ENCODE peak calls at places on chromosomes 13 and 19, in nine cellular contexts. One of them, this sample, is unnamed.
A peak's percentile ranks its signal among the peaks of the same experiment; 100 is the strongest.

GRCh38 chr13:38542601-38543000 is 144.3 kb upstream of the FREM2 start:
- DNase-seq in epithelial cell of proximal tubule: peak; percentile 60
- DNase-seq in K562: no peak
- DNase-seq in neural progenitor cell: no peak
- DNase-seq in NB4: no peak
- DNase-seq in dorsolateral prefrontal cortex: no peak
- DNase-seq in ovary: no peak
- DNase-seq in uterus: no peak
- DNase-seq in thoracic aorta: no peak
- DNase-seq in this sample: no peak

GRCh38 chr13:28753208-28753892 is 34.6 kb upstream of the SLC46A3 start:
- DNase-seq in thoracic aorta: peak; percentile 55
- DNase-seq in NB4: peak; percentile 57
- DNase-seq in ovary: no peak
- DNase-seq in dorsolateral prefrontal cortex: no peak
- DNase-seq in K562: no peak
- DNase-seq in epithelial cell of proximal tubule: peak; percentile 74
- DNase-seq in uterus: no peak
- DNase-seq in neural progenitor cell: no peak
- DNase-seq in this sample: no peak

GRCh38 chr19:14080887-14081796 is 4.4 kb downstream of the C19orf67 start:
- DNase-seq in NB4: peak; percentile 98
- DNase-seq in thoracic aorta: peak; percentile 89
- DNase-seq in ovary: peak; percentile 99
- DNase-seq in K562: peak; percentile 97
- DNase-seq in neural progenitor cell: peak; percentile 99
- DNase-seq in uterus: peak; percentile 100
- DNase-seq in epithelial cell of proximal tubule: peak; percentile 97
- DNase-seq in dorsolateral prefrontal cortex: peak; percentile 98
- DNase-seq in this sample: peak; percentile 99

GRCh38 chr13:60765700-60766411 is 368.8 kb downstream of the TDRD3 start:
- DNase-seq in ovary: no peak
- DNase-seq in epithelial cell of proximal tubule: peak; percentile 58
- DNase-seq in K562: no peak
- DNase-seq in uterus: no peak
- DNase-seq in NB4: no peak
- DNase-seq in thoracic aorta: no peak
- DNase-seq in neural progenitor cell: no peak
- DNase-seq in dorsolateral prefrontal cortex: no peak
- DNase-seq in this sample: no peak

GRCh38 chr19:33803383-33803782 is 6.7 kb downstream of the KCTD15 start:
- DNase-seq in epithelial cell of proximal tubule: no peak
- DNase-seq in neural progenitor cell: no peak
- DNase-seq in uterus: no peak
- DNase-seq in ovary: no peak
- DNase-seq in K562: no peak
- DNase-seq in NB4: no peak
- DNase-seq in dorsolateral prefrontal cortex: no peak
- DNase-seq in thoracic aorta: no peak
- DNase-seq in this sample: no peak

GRCh38 chr19:47044946-47045866 is 3.2 kb downstream of the TMEM160 start:
- DNase-seq in neural progenitor cell: no peak
- DNase-seq in uterus: no peak
- DNase-seq in thoracic aorta: no peak
- DNase-seq in NB4: no peak
- DNase-seq in K562: no peak
- DNase-seq in ovary: no peak
- DNase-seq in dorsolateral prefrontal cortex: no peak
- DNase-seq in epithelial cell of proximal tubule: no peak
- DNase-seq in this sample: no peak

GRCh38 chr13:21739771-21740170 is 68.9 kb downstream of the FGF9 start:
- DNase-seq in epithelial cell of proximal tubule: no peak
- DNase-seq in dorsolateral prefrontal cortex: no peak
- DNase-seq in ovary: no peak
- DNase-seq in K562: no peak
- DNase-seq in NB4: no peak
- DNase-seq in uterus: no peak
- DNase-seq in thoracic aorta: no peak
- DNase-seq in neural progenitor cell: no peak
- DNase-seq in this sample: no peak

GRCh38 chr19:12783849-12784393 is 7.4 kb upstream of the JUNB start:
- DNase-seq in NB4: peak; percentile 23
- DNase-seq in dorsolateral prefrontal cortex: no peak
- DNase-seq in K562: no peak
- DNase-seq in neural progenitor cell: no peak
- DNase-seq in uterus: no peak
- DNase-seq in thoracic aorta: no peak
- DNase-seq in epithelial cell of proximal tubule: no peak
- DNase-seq in ovary: peak; percentile 26
- DNase-seq in this sample: peak; percentile 49

GRCh38 chr19:42290523-42291436 is 11.2 kb upstream of the PRR19 start:
- DNase-seq in epithelial cell of proximal tubule: no peak
- DNase-seq in thoracic aorta: no peak
- DNase-seq in ovary: no peak
- DNase-seq in uterus: peak; percentile 28
- DNase-seq in NB4: peak; percentile 58
- DNase-seq in K562: peak; percentile 28
- DNase-seq in dorsolateral prefrontal cortex: no peak
- DNase-seq in neural progenitor cell: peak; percentile 43
- DNase-seq in this sample: peak; percentile 77

GRCh38 chr19:47407417-47407774 is 11.9 kb downstream of the MEIS3 start:
- DNase-seq in dorsolateral prefrontal cortex: no peak
- DNase-seq in uterus: no peak
- DNase-seq in NB4: peak; percentile 37
- DNase-seq in K562: no peak
- DNase-seq in neural progenitor cell: no peak
- DNase-seq in ovary: no peak
- DNase-seq in thoracic aorta: no peak
- DNase-seq in epithelial cell of proximal tubule: no peak
- DNase-seq in this sample: no peak

GRCh38 chr19:48510421-48511268 is 990 bp downstream of the LMTK3 start:
- DNase-seq in K562: peak; percentile 67
- DNase-seq in neural progenitor cell: peak; percentile 87
- DNase-seq in dorsolateral prefrontal cortex: peak; percentile 90
- DNase-seq in uterus: peak; percentile 65
- DNase-seq in ovary: peak; percentile 57
- DNase-seq in thoracic aorta: no peak
- DNase-seq in NB4: peak; percentile 88
- DNase-seq in epithelial cell of proximal tubule: no peak
- DNase-seq in this sample: peak; percentile 86

GRCh38 chr13:107025991-107026390 is 458.1 kb upstream of the ARGLU1 start:
- DNase-seq in dorsolateral prefrontal cortex: no peak
- DNase-seq in uterus: no peak
- DNase-seq in thoracic aorta: peak; percentile 81
- DNase-seq in neural progenitor cell: no peak
- DNase-seq in NB4: no peak
- DNase-seq in epithelial cell of proximal tubule: peak; percentile 19
- DNase-seq in ovary: no peak
- DNase-seq in K562: no peak
- DNase-seq in this sample: no peak

GRCh38 chr13:93289842-93290241 is 63.2 kb downstream of the GPC6 start:
- DNase-seq in dorsolateral prefrontal cortex: no peak
- DNase-seq in neural progenitor cell: no peak
- DNase-seq in epithelial cell of proximal tubule: peak; percentile 42
- DNase-seq in thoracic aorta: no peak
- DNase-seq in NB4: no peak
- DNase-seq in ovary: no peak
- DNase-seq in K562: no peak
- DNase-seq in uterus: no peak
- DNase-seq in this sample: no peak

GRCh38 chr19:47404334-47405196 is 14.8 kb downstream of the MEIS3 start:
- DNase-seq in neural progenitor cell: no peak
- DNase-seq in uterus: no peak
- DNase-seq in thoracic aorta: no peak
- DNase-seq in K562: no peak
- DNase-seq in epithelial cell of proximal tubule: no peak
- DNase-seq in ovary: no peak
- DNase-seq in NB4: peak; percentile 50
- DNase-seq in dorsolateral prefrontal cortex: no peak
- DNase-seq in this sample: no peak

GRCh38 chr19:38666662-38667448 is 19.4 kb downstream of the ACTN4 start:
- DNase-seq in ovary: no peak
- DNase-seq in dorsolateral prefrontal cortex: no peak
- DNase-seq in K562: no peak
- DNase-seq in NB4: peak; percentile 54
- DNase-seq in neural progenitor cell: peak; percentile 58
- DNase-seq in uterus: no peak
- DNase-seq in epithelial cell of proximal tubule: no peak
- DNase-seq in thoracic aorta: no peak
- DNase-seq in this sample: peak; percentile 52

GRCh38 chr13:45198041-45198440 is 2.8 kb downstream of the KCTD4 start:
- DNase-seq in K562: no peak
- DNase-seq in NB4: no peak
- DNase-seq in neural progenitor cell: no peak
- DNase-seq in thoracic aorta: no peak
- DNase-seq in epithelial cell of proximal tubule: no peak
- DNase-seq in uterus: no peak
- DNase-seq in dorsolateral prefrontal cortex: no peak
- DNase-seq in ovary: no peak
- DNase-seq in this sample: no peak

GRCh38 chr19:41353466-41354342 is at the start of gene TGFB1:
- DNase-seq in K562: peak; percentile 99
- DNase-seq in epithelial cell of proximal tubule: no peak
- DNase-seq in dorsolateral prefrontal cortex: peak; percentile 70
- DNase-seq in NB4: peak; percentile 88
- DNase-seq in neural progenitor cell: peak; percentile 85
- DNase-seq in ovary: peak; percentile 80
- DNase-seq in thoracic aorta: peak; percentile 49
- DNase-seq in uterus: peak; percentile 89
- DNase-seq in this sample: peak; percentile 94

DNA sequence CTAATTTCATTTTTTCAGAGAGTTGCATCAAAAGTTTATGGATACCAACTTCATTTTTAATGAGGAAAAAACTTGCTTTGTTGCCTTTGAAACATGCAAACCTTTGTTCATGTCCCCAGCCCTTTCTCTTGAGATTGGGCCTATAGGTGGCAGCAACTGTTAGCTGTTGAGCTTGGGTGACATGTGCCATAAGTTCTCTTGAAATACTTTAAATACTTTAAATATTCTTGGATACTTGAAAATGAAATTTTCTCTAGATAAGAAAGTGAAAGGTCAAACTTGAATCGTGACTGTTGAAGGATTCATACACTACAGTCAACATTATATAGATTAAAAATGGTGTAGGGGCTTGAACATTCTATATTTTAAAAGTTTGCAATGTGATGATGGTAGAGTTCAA is 294.9 kb downstream of the NDFIP2 start:
- DNase-seq in uterus: no peak
- DNase-seq in thoracic aorta: no peak
- DNase-seq in NB4: peak; percentile 58
- DNase-seq in dorsolateral prefrontal cortex: no peak
- DNase-seq in neural progenitor cell: peak; percentile 61
- DNase-seq in epithelial cell of proximal tubule: no peak
- DNase-seq in K562: no peak
- DNase-seq in ovary: no peak
- DNase-seq in this sample: peak; percentile 10
- TF ChIP-seq CTCF in uterus: no peak
- TF ChIP-seq CTCF in thoracic aorta: peak; percentile 48
- TF ChIP-seq CTCF in NB4: peak; percentile 67
- TF ChIP-seq CTCF in dorsolateral prefrontal cortex: peak; percentile 63
- TF ChIP-seq CTCF in neural progenitor cell: peak; percentile 80
- TF ChIP-seq CTCF in epithelial cell of proximal tubule: peak; percentile 88
- TF ChIP-seq CTCF in K562: no peak
- TF ChIP-seq CTCF in ovary: no peak
- TF ChIP-seq CTCF in this sample: no peak

DNA sequence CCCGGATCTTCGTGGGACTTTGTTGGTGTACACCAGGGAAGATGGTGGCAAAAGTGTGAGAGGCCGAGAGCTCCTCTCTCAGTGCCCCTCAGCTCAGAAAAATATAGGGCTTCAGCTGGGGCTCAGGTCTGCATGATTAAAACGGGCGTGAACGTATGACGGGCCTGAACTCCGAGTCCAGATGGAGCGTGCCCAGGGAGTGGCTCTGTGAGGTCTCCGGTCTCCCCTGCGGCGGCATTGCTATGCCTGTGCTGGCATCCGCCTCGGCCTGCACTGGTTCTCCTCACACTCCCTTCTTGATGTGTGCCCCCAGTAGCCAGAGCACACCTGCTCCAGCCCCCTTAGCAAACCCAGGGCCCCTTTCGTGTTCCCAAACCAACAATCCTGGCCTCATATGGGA is 82.0 kb downstream of the TEX29 start:
- DNase-seq in thoracic aorta: no peak
- DNase-seq in NB4: no peak
- DNase-seq in ovary: no peak
- DNase-seq in K562: no peak
- DNase-seq in dorsolateral prefrontal cortex: no peak
- DNase-seq in neural progenitor cell: no peak
- DNase-seq in epithelial cell of proximal tubule: no peak
- DNase-seq in uterus: no peak
- DNase-seq in this sample: no peak
- TF ChIP-seq CTCF in thoracic aorta: no peak
- TF ChIP-seq CTCF in NB4: no peak
- TF ChIP-seq CTCF in ovary: no peak
- TF ChIP-seq CTCF in K562: no peak
- TF ChIP-seq CTCF in dorsolateral prefrontal cortex: no peak
- TF ChIP-seq CTCF in neural progenitor cell: no peak
- TF ChIP-seq CTCF in epithelial cell of proximal tubule: no peak
- TF ChIP-seq CTCF in uterus: no peak
- TF ChIP-seq CTCF in this sample: no peak

DNA sequence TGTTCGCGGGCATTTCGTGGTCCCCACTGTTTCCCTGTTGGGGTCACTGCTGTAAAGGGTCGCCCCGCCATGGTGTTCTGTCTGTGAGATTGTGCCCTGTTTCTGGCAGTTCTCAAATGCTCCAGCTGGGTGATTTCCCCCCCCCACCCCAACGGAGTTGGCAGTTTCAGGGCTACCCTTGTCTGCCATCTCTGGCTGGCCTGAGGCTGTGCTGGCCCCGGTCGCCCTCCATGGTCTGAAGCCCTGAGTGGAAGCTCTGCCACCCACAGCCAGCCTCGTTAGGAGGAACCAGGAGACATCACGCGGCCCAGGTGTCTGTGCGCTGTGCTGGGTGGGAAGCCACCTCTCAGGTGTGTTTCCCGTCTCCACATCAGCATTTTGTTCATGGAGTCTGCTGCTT is 64.5 kb downstream of the MCF2L start:
- DNase-seq in NB4: no peak
- DNase-seq in thoracic aorta: no peak
- DNase-seq in dorsolateral prefrontal cortex: no peak
- DNase-seq in ovary: no peak
- DNase-seq in epithelial cell of proximal tubule: no peak
- DNase-seq in neural progenitor cell: no peak
- DNase-seq in K562: no peak
- DNase-seq in uterus: no peak
- DNase-seq in this sample: no peak
- TF ChIP-seq CTCF in NB4: no peak
- TF ChIP-seq CTCF in thoracic aorta: no peak
- TF ChIP-seq CTCF in dorsolateral prefrontal cortex: no peak
- TF ChIP-seq CTCF in ovary: no peak
- TF ChIP-seq CTCF in epithelial cell of proximal tubule: no peak
- TF ChIP-seq CTCF in neural progenitor cell: no peak
- TF ChIP-seq CTCF in K562: no peak
- TF ChIP-seq CTCF in uterus: no peak
- TF ChIP-seq CTCF in this sample: no peak

GRCh38 chr13:76189882-76190519 is 553.9 kb downstream of the LMO7 start:
- DNase-seq in dorsolateral prefrontal cortex: peak; percentile 27
- DNase-seq in K562: no peak
- DNase-seq in ovary: no peak
- DNase-seq in neural progenitor cell: no peak
- DNase-seq in NB4: no peak
- DNase-seq in epithelial cell of proximal tubule: no peak
- DNase-seq in thoracic aorta: no peak
- DNase-seq in uterus: no peak
- DNase-seq in this sample: no peak
- TF ChIP-seq CTCF in dorsolateral prefrontal cortex: no peak
- TF ChIP-seq CTCF in K562: no peak
- TF ChIP-seq CTCF in ovary: no peak
- TF ChIP-seq CTCF in neural progenitor cell: no peak
- TF ChIP-seq CTCF in NB4: no peak
- TF ChIP-seq CTCF in epithelial cell of proximal tubule: no peak
- TF ChIP-seq CTCF in thoracic aorta: no peak
- TF ChIP-seq CTCF in uterus: no peak
- TF ChIP-seq CTCF in this sample: no peak

GRCh38 chr13:100473087-100473486 is 115.5 kb downstream of the GGACT start:
- DNase-seq in ovary: no peak
- DNase-seq in NB4: no peak
- DNase-seq in uterus: no peak
- DNase-seq in neural progenitor cell: peak; percentile 87
- DNase-seq in dorsolateral prefrontal cortex: no peak
- DNase-seq in thoracic aorta: no peak
- DNase-seq in K562: no peak
- DNase-seq in epithelial cell of proximal tubule: no peak
- DNase-seq in this sample: no peak
- TF ChIP-seq CTCF in ovary: no peak
- TF ChIP-seq CTCF in NB4: no peak
- TF ChIP-seq CTCF in uterus: no peak
- TF ChIP-seq CTCF in neural progenitor cell: peak; percentile 6
- TF ChIP-seq CTCF in dorsolateral prefrontal cortex: no peak
- TF ChIP-seq CTCF in thoracic aorta: no peak
- TF ChIP-seq CTCF in K562: no peak
- TF ChIP-seq CTCF in epithelial cell of proximal tubule: no peak
- TF ChIP-seq CTCF in this sample: no peak